ENCODE peak calls at places on chromosomes 1 and 21, in four cellular contexts. C is hippocampal formation; R is omental fat pad; M is naive thymus-derived CD8-positive, alpha-beta T cell. L is an unnamed sample.

GRCh38 chr1:97190326-97190725 is 468.7 kb downstream of the PTBP2 start:
- DNase-seq in C (no peak), R (no peak), M (no peak), L (no peak)

GRCh38 chr1:86069757-86070145 is 86.8 kb downstream of the COL24A1 start:
- DNase-seq in M (no peak), C (no peak), R (no peak), L (no peak)

GRCh38 chr1:45230537-45230936 is 24.1 kb upstream of the ZSWIM5 start:
- DNase-seq in R (no peak), C (no peak), M (no peak), L (no peak)

GRCh38 chr21:34498623-34499022 is 13.4 kb downstream of the KCNE1 start:
- DNase-seq in R (no peak), C (no peak), M (no peak), L (no peak)

GRCh38 chr1:59769412-59770095 is 45.2 kb upstream of the HOOK1 start:
- DNase-seq in M (no peak), R (no peak), C (no peak), L (no peak)

GRCh38 chr1:16124377-16125087 is 31.3 kb downstream of the EPHA2 start:
- DNase-seq in C (no peak), R (no peak), M (no peak), L (no peak)

GRCh38 chr1:22044690-22045420 is 7.7 kb upstream of the CDC42 start:
- DNase-seq in C (peak; percentile 38), M (no peak), R (no peak), L (no peak)

GRCh38 chr1:88509369-88509768 is 174.7 kb upstream of the PKN2 start:
- DNase-seq in C (no peak), R (no peak), M (no peak), L (no peak)

GRCh38 chr1:31788825-31789256 is 24.7 kb upstream of the ADGRB2 start:
- DNase-seq in R (no peak), M (no peak), C (peak; percentile 73), L (peak; percentile 71)

GRCh38 chr21:33308586-33309490 is 15.9 kb upstream of the IFNAR1 start:
- DNase-seq in C (no peak), R (no peak), M (no peak), L (no peak)

GRCh38 chr1:226061793-226062557 is 541 bp upstream of the H3-3A start:
- DNase-seq in M (no peak), R (no peak), C (peak; percentile 85), L (peak; percentile 93)

GRCh38 chr1:240030236-240030635 is 61.4 kb upstream of the FMN2 start:
- DNase-seq in C (no peak), R (no peak), M (no peak), L (no peak)

GRCh38 chr1:234835239-234835638 is 225.3 kb upstream of the IRF2BP2 start:
- DNase-seq in C (no peak), M (no peak), R (no peak), L (no peak)

GRCh38 chr1:3942416-3943122 is 42.5 kb upstream of the C1orf174 start:
- DNase-seq in M (no peak), R (no peak), C (no peak), L (no peak)

GRCh38 chr1:25609921-25610320 is 6.7 kb upstream of the MAN1C1 start:
- DNase-seq in R (no peak), C (no peak), M (no peak), L (no peak)

GRCh38 chr1:62082456-62083363 is 111.9 kb upstream of the L1TD1 start:
- DNase-seq in R (no peak), M (no peak), C (peak; percentile 15), L (no peak)

GRCh38 chr1:111417755-111418154 is 9.8 kb downstream of the OVGP1 start:
- DNase-seq in M (no peak), R (no peak), C (no peak), L (no peak)

GRCh38 chr1:6163973-6164617 is 16.0 kb downstream of the CHD5 start:
- DNase-seq in C (peak; percentile 65), R (no peak), M (no peak), L (no peak)

GRCh38 chr21:21003701-21004100 is 5.5 kb downstream of the NCAM2 start:
- DNase-seq in R (no peak), C (peak; percentile 39), M (no peak), L (no peak)

GRCh38 chr1:114466334-114467014 is 44.5 kb downstream of the TRIM33 start:
- DNase-seq in C (no peak), R (no peak), M (no peak), L (no peak)

GRCh38 chr1:227558807-227559186 is 4.6 kb upstream of the ZNF678 start:
- DNase-seq in R (no peak), M (no peak), C (no peak), L (no peak)

GRCh38 chr1:13950637-13951036 is 250.6 kb downstream of the PRDM2 start:
- DNase-seq in C (no peak), M (no peak), R (no peak), L (no peak)

GRCh38 chr1:74522143-74522542 is 9.7 kb upstream of the LRRC53 start:
- DNase-seq in R (no peak), C (no peak), M (no peak), L (no peak)

GRCh38 chr1:223712856-223713494 is 636 bp downstream of the CAPN2 start:
- DNase-seq in R (no peak), C (no peak), M (peak; percentile 47), L (peak; percentile 31)

GRCh38 chr1:2525524-2525895 is 886 bp downstream of the PANK4 start:
- DNase-seq in C (no peak), R (no peak), M (no peak), L (no peak)

GRCh38 chr1:26472330-26472900 is at the start of gene HMGN2:
- DNase-seq in M (peak; percentile 75), C (peak; percentile 85), R (peak; percentile 77), L (peak; percentile 84)

GRCh38 chr1:170114916-170115315 is 30.8 kb upstream of the NTMT2 start:
- DNase-seq in M (no peak), C (no peak), R (no peak), L (no peak)

GRCh38 chr1:208476825-208477170 is 232.6 kb upstream of the PLXNA2 start:
- DNase-seq in R (no peak), C (no peak), M (no peak), L (no peak)

GRCh38 chr1:93108335-93108734 is 29.3 kb downstream of the MTF2 start:
- DNase-seq in C (no peak), R (no peak), M (no peak), L (no peak)

GRCh38 chr1:234556245-234556943 is 53.6 kb downstream of the IRF2BP2 start:
- DNase-seq in C (no peak), M (no peak), R (no peak), L (no peak)

GRCh38 chr21:25759573-25759972 is 24.8 kb downstream of the GABPA start:
- DNase-seq in R (no peak), C (no peak), M (no peak), L (no peak)